ENCODE peak calls at places on chromosomes 1 and 21, in seven cellular contexts. I is left ventricle myocardium inferior; F is IMR-90; G is CD4-positive, alpha-beta memory T cell; Y is left lung; B is A549; M is Karpas-422. C is an unnamed sample.

GRCh38 chr1:156616463-156616862 is 2.8 kb upstream of the HAPLN2 start:
- DNase-seq in Y (no peak), I (peak; percentile 41), G (no peak), B (peak; percentile 58), F (peak; percentile 45), M (no peak), C (no peak)

GRCh38 chr1:29836626-29837305 is 600.4 kb downstream of the PTPRU start:
- DNase-seq in M (no peak), I (no peak), G (no peak), Y (no peak), F (no peak), B (no peak), C (no peak)

GRCh38 chr1:9472386-9473031 is 66.8 kb upstream of the SLC25A33 start:
- DNase-seq in F (no peak), Y (no peak), B (no peak), I (no peak), G (no peak), M (no peak), C (peak; percentile 22)

GRCh38 chr1:96492236-96492635 is 229.3 kb upstream of the PTBP2 start:
- DNase-seq in Y (no peak), M (no peak), B (no peak), F (peak; percentile 72), G (no peak), I (no peak), C (no peak)

GRCh38 chr1:212229654-212230053 is 55.6 kb upstream of the PPP2R5A start:
- DNase-seq in B (no peak), M (no peak), Y (no peak), I (no peak), G (no peak), F (peak; percentile 85), C (no peak)

GRCh38 chr1:21622466-21623315 is 46.5 kb downstream of the RAP1GAP start:
- DNase-seq in M (no peak), F (no peak), I (peak; percentile 23), B (no peak), G (no peak), Y (peak; percentile 89), C (no peak)

GRCh38 chr1:214997685-214998084 is 84.9 kb upstream of the KCNK2 start:
- DNase-seq in F (no peak), B (no peak), I (no peak), G (no peak), M (no peak), Y (no peak), C (no peak)

GRCh38 chr1:97093742-97094141 is 372.2 kb downstream of the PTBP2 start:
- DNase-seq in B (no peak), Y (no peak), F (peak; percentile 83), I (no peak), G (no peak), M (no peak), C (no peak)

GRCh38 chr1:95572962-95573361 is 339.0 kb downstream of the RWDD3 start:
- DNase-seq in I (no peak), B (no peak), F (no peak), Y (no peak), M (no peak), G (no peak), C (no peak)

GRCh38 chr1:200590001-200590400 is 30.6 kb downstream of the KIF14 start:
- DNase-seq in M (no peak), G (no peak), B (no peak), F (no peak), I (no peak), Y (no peak), C (no peak)

GRCh38 chr1:239593527-239593926 is 207.2 kb downstream of the CHRM3 start:
- DNase-seq in B (no peak), I (no peak), G (no peak), M (no peak), F (no peak), Y (no peak), C (no peak)

GRCh38 chr1:47210666-47211065 is 20.8 kb upstream of the PDZK1IP1 start:
- DNase-seq in Y (no peak), B (no peak), G (no peak), F (no peak), M (no peak), I (no peak), C (no peak)

GRCh38 chr1:119859647-119860046 is 36.7 kb downstream of the ADAM30 start:
- DNase-seq in B (peak; percentile 12), I (no peak), Y (no peak), M (no peak), F (peak; percentile 89), G (no peak), C (no peak)

GRCh38 chr1:34985063-34985770 is at the start of gene TMEM35B:
- DNase-seq in Y (peak; percentile 95), G (peak; percentile 80), F (peak; percentile 41), M (peak; percentile 90), I (peak; percentile 74), B (peak; percentile 33), C (peak; percentile 41)

DNA sequence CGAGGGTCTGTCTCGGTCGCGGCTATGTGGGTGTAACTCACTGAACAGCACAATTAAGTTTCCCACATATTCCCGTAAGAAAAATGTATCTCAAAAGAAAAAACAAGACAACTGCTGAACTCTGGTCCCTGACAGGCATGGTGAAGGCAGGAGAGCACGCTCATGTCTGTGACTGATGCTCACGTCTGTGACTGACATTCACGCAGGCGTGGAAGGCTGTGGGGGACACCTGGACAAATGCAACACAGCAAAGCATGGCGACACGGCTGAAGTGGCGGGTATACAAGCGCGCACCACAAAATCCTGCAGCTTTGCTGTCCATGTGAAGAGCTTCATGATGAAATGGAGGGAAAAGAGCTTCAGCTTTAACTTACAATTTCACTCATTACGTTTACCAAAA is 6.0 kb downstream of the PTTG1IP start:
- DNase-seq in F (no peak), Y (no peak), M (no peak), G (no peak), B (no peak), I (no peak), C (no peak)
- H3K4me3 ChIP-seq in F (no peak overlapping the region), Y (no peak overlapping the region), M (no peak overlapping the region), G (no peak overlapping the region), B (no peak overlapping the region), I (no peak overlapping the region), C (no peak overlapping the region)

GRCh38 chr1:19384113-19384512 is 72.0 kb downstream of the SLC66A1 start:
- DNase-seq in M (no peak), B (peak; percentile 13), F (peak; percentile 43), Y (no peak), I (peak; percentile 43), G (no peak), C (no peak)
- H3K27ac ChIP-seq in M (no peak overlapping the region), B (no peak overlapping the region), F (peak overlapping the region; percentile 25), Y (no peak overlapping the region), I (peak overlapping the region; percentile 40), G (no peak overlapping the region), C (peak overlapping the region; percentile 9)

DNA sequence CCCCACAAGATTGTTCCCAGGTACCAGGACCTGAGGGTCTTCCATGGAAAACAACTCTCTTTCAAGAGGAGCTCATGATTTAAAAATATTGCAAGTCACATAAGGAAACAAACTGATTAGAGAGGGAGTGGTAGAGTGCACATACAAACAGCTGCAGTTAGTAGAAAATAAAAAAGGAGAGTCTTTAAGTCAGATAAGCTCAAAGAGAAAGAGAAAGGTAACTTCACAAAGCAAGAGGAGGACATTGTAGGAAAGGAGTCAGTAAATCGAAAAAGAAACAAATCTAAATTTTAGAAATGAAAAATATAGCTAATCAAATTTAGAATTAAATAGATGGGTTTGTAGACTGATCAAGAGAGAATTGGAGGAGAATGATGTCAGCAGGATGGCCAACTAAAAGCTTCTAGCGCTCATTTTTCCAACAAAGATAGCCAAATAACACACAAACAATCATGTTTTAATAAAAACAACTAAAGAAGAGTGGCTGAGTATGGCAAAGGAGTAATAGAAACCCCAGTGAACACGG is 86.1 kb upstream of the CD53 start:
- DNase-seq in G (no peak), B (no peak), I (no peak), F (no peak), Y (no peak), M (no peak), C (no peak)
- H3K4me3 ChIP-seq in G (peak overlapping the region; percentile 19), B (no peak overlapping the region), I (no peak overlapping the region), F (no peak overlapping the region), Y (no peak overlapping the region), M (no peak overlapping the region), C (no peak overlapping the region)

DNA sequence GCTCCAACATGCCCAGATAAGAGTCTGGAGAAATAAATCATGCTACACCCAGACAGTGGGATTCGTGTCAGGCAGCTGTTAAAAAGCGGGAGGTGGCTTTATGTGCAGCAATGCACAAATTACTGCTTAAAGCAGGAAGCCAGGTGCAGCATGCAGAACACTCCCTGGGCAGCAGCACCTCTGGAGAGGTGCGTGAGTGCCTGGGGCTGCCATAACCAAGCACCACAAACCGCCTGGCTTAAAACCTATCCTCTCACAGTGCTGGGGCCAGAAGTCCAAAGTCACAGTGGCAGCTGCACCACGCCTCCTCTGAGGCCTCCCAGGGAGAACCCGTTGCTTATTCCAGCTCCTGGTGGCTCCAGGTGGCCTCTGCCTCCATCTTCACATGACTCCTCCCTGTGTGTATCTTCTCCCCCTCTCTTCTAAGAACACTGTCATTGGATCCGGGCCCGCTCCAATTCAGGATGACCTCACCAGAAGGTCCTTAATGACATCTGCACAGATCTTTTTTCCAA is 115.6 kb downstream of the SIK1 start:
- DNase-seq in Y (peak; percentile 34), I (no peak), B (no peak), G (no peak), F (no peak), M (no peak), C (no peak)
- H3K27ac ChIP-seq in Y (no peak overlapping the region), I (no peak overlapping the region), B (peak overlapping the region; percentile 53), G (no peak overlapping the region), F (no peak overlapping the region), M (no peak overlapping the region), C (no peak overlapping the region)

GRCh38 chr1:12478612-12478985 is 139.4 kb downstream of the DHRS3 start:
- DNase-seq in I (no peak), F (no peak), B (no peak), G (peak; percentile 60), M (no peak), Y (no peak), C (no peak)
- H3K4me3 ChIP-seq in I (no peak overlapping the region), F (no peak overlapping the region), B (no peak overlapping the region), G (peak overlapping the region; percentile 9), M (no peak overlapping the region), Y (no peak overlapping the region), C (no peak overlapping the region)

DNA sequence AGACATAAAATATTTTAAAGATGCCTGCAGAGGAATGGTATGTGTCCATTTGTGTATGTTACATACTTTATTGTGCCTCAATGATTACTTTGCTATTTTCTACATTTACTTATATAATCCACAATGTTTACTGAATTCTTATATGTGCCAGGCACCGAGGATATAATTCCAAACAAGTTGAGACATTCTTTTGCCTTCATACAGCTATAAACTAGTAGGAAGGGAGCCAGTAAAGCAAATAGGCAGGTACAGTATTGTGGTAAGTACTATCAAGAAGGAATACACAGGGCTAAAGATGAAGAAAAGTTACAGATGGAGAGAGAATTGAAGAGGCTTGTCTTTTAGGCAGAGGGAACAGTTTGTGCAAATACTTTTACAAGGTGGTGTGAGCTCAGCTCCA is 131.6 kb downstream of the DISP1 start:
- DNase-seq in F (no peak), G (no peak), B (no peak), Y (no peak), I (no peak), M (no peak), C (no peak)
- H3K27ac ChIP-seq in F (no peak overlapping the region), G (no peak overlapping the region), B (no peak overlapping the region), Y (no peak overlapping the region), I (no peak overlapping the region), M (no peak overlapping the region), C (no peak overlapping the region)

C was measured in tibial nerve.